ENCODE peak calls at places on chromosomes 11 and 22, in six cellular contexts. G is H1, M is K562, Y is GM12878, W is HepG2, V is GM12892. H is an unnamed sample.

GRCh38 chr11:61041755-61042518 is 60.4 kb upstream of the CD5 start:
- DNase-seq in G (peak), M (no peak), Y (no peak), W (no peak), V (peak), H (peak)

GRCh38 chr11:134576286-134576685 is 164.2 kb upstream of the B3GAT1 start:
- DNase-seq in G (no peak), M (no peak), Y (no peak), W (no peak), V (no peak), H (no peak)

GRCh38 chr22:35131423-35132050 is 65.6 kb downstream of the ISX start:
- DNase-seq in G (no peak), M (peak), Y (no peak), W (no peak), V (no peak), H (no peak)

GRCh38 chr11:118690553-118691304 is 11.3 kb upstream of the TREH start:
- DNase-seq in G (no peak), M (no peak), Y (no peak), W (no peak), V (no peak), H (no peak)

GRCh38 chr11:11177156-11177808 is 175.8 kb downstream of the CSNK2A3 start:
- DNase-seq in G (no peak), M (no peak), Y (no peak), W (no peak), V (no peak), H (no peak)

GRCh38 chr22:26779108-26779507 is 121.7 kb downstream of the MIAT start:
- DNase-seq in G (no peak), M (no peak), Y (no peak), W (no peak), V (no peak), H (no peak)

GRCh38 chr11:27506200-27507182 is at the start of gene LIN7C:
- DNase-seq in G (peak), M (peak), Y (peak), W (peak), V (peak), H (peak)

GRCh38 chr11:28107331-28107725 is 628 bp downstream of the KIF18A start:
- DNase-seq in G (no peak), M (peak), Y (peak), W (peak), V (no peak), H (no peak)

GRCh38 chr22:30386960-30387848 is at the start of gene RNF215:
- DNase-seq in G (peak), M (peak), Y (no peak), W (peak), V (peak), H (peak)

GRCh38 chr11:117010808-117011540 is 87.3 kb downstream of the SIK3 start:
- DNase-seq in G (no peak), M (no peak), Y (no peak), W (no peak), V (no peak), H (no peak)

DNA sequence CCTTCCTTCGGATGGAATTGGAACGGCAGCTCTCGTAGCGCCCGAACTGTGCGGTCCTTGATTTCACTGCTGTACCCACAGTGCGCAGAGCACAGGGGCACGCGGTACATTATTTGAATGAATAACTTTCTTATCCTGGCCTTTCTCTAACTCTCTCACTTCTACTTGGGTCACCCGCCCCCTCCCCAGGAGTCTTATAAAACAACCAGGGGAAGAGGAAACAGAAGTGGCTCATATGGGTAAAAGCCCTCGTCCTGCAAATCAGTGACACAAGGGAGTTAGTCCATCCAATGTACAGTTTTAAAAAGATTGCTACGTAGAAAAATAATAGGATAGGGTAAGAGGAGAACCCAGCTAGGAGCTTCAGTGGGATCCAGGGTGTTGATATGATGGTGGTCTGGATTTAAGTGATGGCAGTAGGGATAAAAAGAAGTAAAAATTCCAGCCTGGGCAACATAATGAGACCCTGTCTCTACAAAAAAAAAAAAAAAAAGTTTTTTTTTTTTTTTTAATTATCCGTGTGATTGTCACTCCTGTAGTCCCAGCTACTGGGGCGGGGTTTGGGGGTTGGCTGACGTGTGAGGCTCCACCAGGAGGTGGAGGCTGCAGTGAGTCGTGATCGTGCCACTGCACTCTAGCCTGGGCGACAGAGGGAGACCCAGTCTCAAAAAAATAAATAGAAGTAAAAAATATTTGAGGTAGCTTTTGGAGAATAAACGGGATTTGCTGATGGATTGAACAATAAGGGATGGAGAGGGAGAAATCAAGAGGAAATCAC is 7.1 kb upstream of the L3MBTL2 start:
- DNase-seq in G (no peak), M (peak), Y (no peak), W (no peak), V (no peak), H (no peak)
- TF ChIP-seq TAF1 in G (no peak), M (no peak), Y (no peak), W (peak), V (no peak), H (no peak)

GRCh38 chr11:5304046-5304445 is 2.3 kb upstream of the OR51B4 start:
- DNase-seq in G (no peak), M (no peak), Y (no peak), W (no peak), V (no peak), H (no peak)

GRCh38 chr11:5303643-5304042 is 1.9 kb upstream of the OR51B4 start:
- DNase-seq in G (no peak), M (no peak), Y (no peak), W (no peak), V (no peak), H (no peak)

GRCh38 chr11:5301846-5302245 is at the start of gene OR51B4:
- DNase-seq in G (no peak), M (no peak), Y (no peak), W (no peak), V (no peak), H (no peak)

GRCh38 chr11:5310423-5310822 is 8.7 kb upstream of the OR51B4 start:
- DNase-seq in G (no peak), M (no peak), Y (no peak), W (no peak), V (no peak), H (no peak)

GRCh38 chr11:5307256-5308019 is 5.7 kb upstream of the OR51B4 start:
- DNase-seq in G (no peak), M (no peak), Y (no peak), W (no peak), V (no peak), H (no peak)
- TF ChIP-seq POLR2A in G (no peak), M (no peak), Y (no peak), W (no peak), V (no peak), H (no peak)

GRCh38 chr11:83979593-83979992 is 693.4 kb upstream of the CCDC90B start:
- DNase-seq in G (no peak), M (no peak), Y (no peak), W (no peak), V (no peak), H (no peak)
- TF ChIP-seq TAF1 in G (no peak), M (no peak), Y (no peak), W (no peak), V (no peak), H (no peak)

GRCh38 chr11:65429724-65430405 is 7.3 kb downstream of the NEAT1 start:
- DNase-seq in G (no peak), M (peak), Y (no peak), W (no peak), V (no peak), H (no peak)

GRCh38 chr11:65429069-65429681 is 6.6 kb downstream of the NEAT1 start:
- DNase-seq in G (no peak), M (no peak), Y (no peak), W (no peak), V (no peak), H (no peak)

GRCh38 chr11:65427691-65428577 is 5.3 kb downstream of the NEAT1 start:
- DNase-seq in G (no peak), M (no peak), Y (no peak), W (no peak), V (no peak), H (no peak)

GRCh38 chr11:65426839-65427690 is 4.5 kb downstream of the NEAT1 start:
- DNase-seq in G (no peak), M (peak), Y (no peak), W (no peak), V (no peak), H (no peak)

GRCh38 chr11:65428578-65429068 is 6.0 kb downstream of the NEAT1 start:
- DNase-seq in G (no peak), M (no peak), Y (no peak), W (no peak), V (no peak), H (no peak)
- TF ChIP-seq POLR2A in G (no peak), M (no peak), Y (peak), W (no peak), V (no peak), H (peak)

GRCh38 chr11:65604258-65604657 is 8.7 kb upstream of the KCNK7 start:
- DNase-seq in G (no peak), M (no peak), Y (no peak), W (no peak), V (no peak), H (no peak)

GRCh38 chr11:65609711-65610110 is 4.3 kb downstream of the MAP3K11 start:
- DNase-seq in G (no peak), M (no peak), Y (no peak), W (no peak), V (no peak), H (no peak)

GRCh38 chr11:65607614-65608426 is 6.2 kb downstream of the MAP3K11 start:
- DNase-seq in G (no peak), M (no peak), Y (no peak), W (no peak), V (no peak), H (no peak)

GRCh38 chr11:65609236-65609635 is 4.8 kb downstream of the MAP3K11 start:
- DNase-seq in G (no peak), M (no peak), Y (no peak), W (no peak), V (no peak), H (no peak)

GRCh38 chr11:65606876-65607613 is 7.0 kb downstream of the MAP3K11 start:
- DNase-seq in G (peak), M (peak), Y (no peak), W (no peak), V (no peak), H (peak)
- TF ChIP-seq TAF1 in G (no peak), M (no peak), Y (no peak), W (no peak), V (no peak), H (no peak)

GRCh38 chr11:64229090-64229958 is 1.0 kb upstream of the DNAJC4 start:
- DNase-seq in G (no peak), M (no peak), Y (no peak), W (no peak), V (no peak), H (no peak)

GRCh38 chr11:64230985-64231365 is 627 bp downstream of the DNAJC4 start:
- DNase-seq in G (no peak), M (no peak), Y (no peak), W (no peak), V (no peak), H (no peak)

GRCh38 chr11:64231536-64231935 is 1.2 kb downstream of the DNAJC4 start:
- DNase-seq in G (no peak), M (peak), Y (no peak), W (no peak), V (no peak), H (no peak)

GRCh38 chr11:64229959-64230208 is 464 bp upstream of the DNAJC4 start:
- DNase-seq in G (no peak), M (no peak), Y (no peak), W (no peak), V (no peak), H (no peak)

GRCh38 chr11:64230209-64230984 is at the start of gene DNAJC4:
- DNase-seq in G (no peak), M (peak), Y (peak), W (peak), V (peak), H (peak)
- TF ChIP-seq POLR2A in G (peak), M (peak), Y (peak), W (no peak), V (peak), H (peak)

GRCh38 chr11:75467881-75468280 is 34.9 kb upstream of the KLHL35 start:
- DNase-seq in G (no peak), M (no peak), Y (no peak), W (no peak), V (no peak), H (no peak)
- TF ChIP-seq TAF1 in G (no peak), M (no peak), Y (no peak), W (no peak), V (no peak), H (no peak)